ENCODE peak calls at places on chromosomes 3 and 15, in five cellular contexts. R, S, B, G and N are unnamed samples.

GRCh38 chr15:48547305-48547704 is 98.2 kb downstream of the FBN1 start:
- DNase-seq in R (no peak), S (peak), B (no peak), G (no peak), N (no peak)

GRCh38 chr15:50247819-50248650 is 17.5 kb downstream of the HDC start:
- DNase-seq in R (no peak), S (no peak), B (peak), G (no peak), N (no peak)

GRCh38 chr3:147030274-147030673 is 376.1 kb downstream of the ZIC4 start:
- DNase-seq in R (no peak), S (no peak), B (no peak), G (no peak), N (no peak)

GRCh38 chr3:141915016-141915415 is 38.6 kb downstream of the ATP1B3 start:
- DNase-seq in R (no peak), S (peak), B (no peak), G (no peak), N (no peak)

GRCh38 chr3:171860830-171861535 is 17.8 kb downstream of the TMEM212 start:
- DNase-seq in R (no peak), S (peak), B (no peak), G (no peak), N (no peak)

GRCh38 chr15:95498956-95499355 is 831.5 kb upstream of the NR2F2 start:
- DNase-seq in R (no peak), S (no peak), B (no peak), G (no peak), N (no peak)

GRCh38 chr15:73832657-73833056 is 40.7 kb upstream of the TBC1D21 start:
- DNase-seq in R (no peak), S (no peak), B (peak), G (no peak), N (no peak)

GRCh38 chr3:25033407-25034029 is 394.5 kb upstream of the RARB start:
- DNase-seq in R (peak), S (peak), B (peak), G (peak), N (peak)

GRCh38 chr3:76554717-76555116 is 485.2 kb upstream of the ROBO2 start:
- DNase-seq in R (no peak), S (peak), B (no peak), G (no peak), N (no peak)

GRCh38 chr3:186971578-186971977 is 41.3 kb downstream of the ST6GAL1 start:
- DNase-seq in R (no peak), S (no peak), B (no peak), G (no peak), N (no peak)

GRCh38 chr3:16319307-16319706 is 54.3 kb downstream of the OXNAD1 start:
- DNase-seq in R (no peak), S (no peak), B (peak), G (peak), N (no peak)

GRCh38 chr15:71080705-71081104 is 34.6 kb upstream of the THSD4 start:
- DNase-seq in R (no peak), S (peak), B (no peak), G (no peak), N (no peak)

GRCh38 chr3:155411500-155412223 is 118.2 kb upstream of the STRIT1 start:
- DNase-seq in R (no peak), S (no peak), B (peak), G (no peak), N (no peak)

GRCh38 chr15:33111051-33111451 is 83.5 kb downstream of the FMN1 start:
- DNase-seq in R (no peak), S (peak), B (peak), G (no peak), N (no peak)

GRCh38 chr3:61725851-61726333 is 164.5 kb downstream of the PTPRG start:
- DNase-seq in R (no peak), S (peak), B (peak), G (no peak), N (no peak)

GRCh38 chr15:55387027-55387426 is 21.1 kb downstream of the CCPG1 start:
- DNase-seq in R (no peak), S (no peak), B (no peak), G (no peak), N (no peak)

GRCh38 chr3:143571548-143571947 is 276.7 kb downstream of the SLC9A9 start:
- DNase-seq in R (no peak), S (no peak), B (no peak), G (no peak), N (no peak)

GRCh38 chr3:191329654-191330308 is 545 bp downstream of the UTS2B start:
- DNase-seq in R (peak), S (peak), B (peak), G (peak), N (peak)
- H3K23ac ChIP-seq in R (no peak), S (peak), B (no peak), G (no peak), N (peak)

GRCh38 chr3:177249203-177249602 is 51.9 kb upstream of the TBL1XR1 start:
- DNase-seq in R (peak), S (no peak), B (no peak), G (no peak), N (no peak)

GRCh38 chr3:177245257-177245656 is 48.0 kb upstream of the TBL1XR1 start:
- DNase-seq in R (no peak), S (no peak), B (no peak), G (no peak), N (no peak)

GRCh38 chr3:177251756-177252155 is 54.5 kb upstream of the TBL1XR1 start:
- DNase-seq in R (peak), S (no peak), B (no peak), G (no peak), N (no peak)

GRCh38 chr3:177250108-177250507 is 52.8 kb upstream of the TBL1XR1 start:
- DNase-seq in R (peak), S (no peak), B (peak), G (no peak), N (no peak)
- H3K23ac ChIP-seq in R (no peak), S (no peak), B (no peak), G (no peak), N (no peak)

DNA sequence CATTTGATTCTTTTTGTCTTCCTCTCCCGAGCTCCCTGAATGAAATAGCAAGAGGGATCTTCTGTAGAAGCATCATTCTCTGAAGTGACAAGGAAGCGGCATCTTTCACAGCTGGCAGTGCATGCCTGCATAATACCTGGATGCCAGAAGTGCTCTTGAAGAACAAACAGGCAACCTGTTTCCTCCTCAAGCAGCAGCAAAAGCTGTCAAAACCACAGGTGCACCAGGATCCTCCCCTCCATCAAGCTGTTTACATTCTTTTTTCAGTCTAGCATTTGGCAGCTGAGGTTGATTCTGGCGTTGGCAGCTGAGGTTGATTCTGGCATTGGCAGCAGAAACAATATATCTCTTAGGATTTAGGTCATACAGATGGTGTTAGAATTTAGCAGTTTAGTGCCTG is 979.0 kb downstream of the TUSC7 start:
- DNase-seq in R (no peak), S (no peak), B (no peak), G (peak), N (no peak)
- H3K23ac ChIP-seq in R (no peak), S (no peak), B (no peak), G (no peak), N (no peak)

GRCh38 chr15:68817304-68818087 is 3.2 kb downstream of the ANP32A start:
- DNase-seq in R (peak), S (peak), B (peak), G (no peak), N (peak)
- H3K23ac ChIP-seq in R (no peak), S (peak), B (no peak), G (no peak), N (peak)